ENCODE peak calls at places on chromosomes 4 and X, in eight cellular contexts. C is A549, B is OCI-LY7, U is tibial artery, H is suprapubic skin, Q is ovary, T is SK-N-SH, J is heart right ventricle. K is an unnamed sample.

GRCh38 chr4:84632092-84632491 is 49.2 kb downstream of the CDS1 start:
- DNase-seq in C (no peak), B (no peak), U (no peak), H (no peak), Q (no peak), T (no peak), J (no peak), K (no peak)

GRCh38 chr4:31411606-31412005 is 691.4 kb downstream of the PCDH7 start:
- DNase-seq in C (peak), B (no peak), U (no peak), H (no peak), Q (no peak), T (no peak), J (no peak), K (no peak)

GRCh38 chrX:53294024-53294648 is 12.8 kb upstream of the IQSEC2 start:
- DNase-seq in C (peak), B (peak), U (no peak), H (no peak), Q (no peak), T (no peak), J (no peak), K (no peak)

GRCh38 chr4:54440394-54441223 is 211.5 kb downstream of the PDGFRA start:
- DNase-seq in C (peak), B (peak), U (no peak), H (no peak), Q (no peak), T (peak), J (peak), K (peak)

GRCh38 chr4:73067971-73068394 is 1.5 kb downstream of the COX18 start:
- DNase-seq in C (no peak), B (peak), U (no peak), H (no peak), Q (no peak), T (no peak), J (no peak), K (no peak)

GRCh38 chr4:153241970-153242847 is 38.0 kb downstream of the TRIM2 start:
- DNase-seq in C (no peak), B (no peak), U (no peak), H (no peak), Q (no peak), T (no peak), J (no peak), K (peak)

GRCh38 chr4:161664740-161665139 is 499.1 kb downstream of the FSTL5 start:
- DNase-seq in C (no peak), B (no peak), U (no peak), H (no peak), Q (no peak), T (no peak), J (no peak), K (no peak)

GRCh38 chr4:84965558-84966381 is 720 bp downstream of the WDFY3 start:
- DNase-seq in C (peak), B (no peak), U (peak), H (peak), Q (peak), T (peak), J (peak), K (peak)

GRCh38 chrX:8783100-8784098 is 17.8 kb downstream of the FAM9A start:
- DNase-seq in C (peak), B (no peak), U (no peak), H (no peak), Q (no peak), T (peak), J (peak), K (no peak)

GRCh38 chrX:152958524-152959465 is 35.1 kb downstream of the PNMA5 start:
- DNase-seq in C (peak), B (peak), U (peak), H (peak), Q (peak), T (peak), J (peak), K (peak)

GRCh38 chrX:39854772-39855747 is 242.7 kb downstream of the BCOR start:
- DNase-seq in C (no peak), B (peak), U (no peak), H (no peak), Q (no peak), T (no peak), J (no peak), K (no peak)

GRCh38 chr4:103645991-103646390 is 73.8 kb downstream of the TACR3 start:
- DNase-seq in C (no peak), B (no peak), U (no peak), H (no peak), Q (no peak), T (no peak), J (no peak), K (no peak)

GRCh38 chr4:138510053-138510452 is 267.9 kb upstream of the SLC7A11 start:
- DNase-seq in C (no peak), B (no peak), U (no peak), H (no peak), Q (no peak), T (no peak), J (no peak), K (no peak)

GRCh38 chrX:132748268-132748667 is 210.2 kb downstream of the HS6ST2 start:
- DNase-seq in C (no peak), B (no peak), U (no peak), H (no peak), Q (no peak), T (no peak), J (no peak), K (no peak)

GRCh38 chrX:45747905-45748304 is 547.2 kb upstream of the DIPK2B start:
- DNase-seq in C (no peak), B (no peak), U (no peak), H (no peak), Q (no peak), T (no peak), J (no peak), K (no peak)

GRCh38 chrX:68146054-68146453 is 287.2 kb downstream of the OPHN1 start:
- DNase-seq in C (peak), B (peak), U (no peak), H (no peak), Q (no peak), T (peak), J (no peak), K (peak)

GRCh38 chrX:147945286-147945685 is 33.6 kb downstream of the FMR1 start:
- DNase-seq in C (no peak), B (no peak), U (no peak), H (no peak), Q (no peak), T (no peak), J (no peak), K (no peak)

GRCh38 chrX:129193357-129193756 is 329.9 kb downstream of the SMARCA1 start:
- DNase-seq in C (no peak), B (no peak), U (no peak), H (no peak), Q (no peak), T (no peak), J (peak), K (peak)

GRCh38 chrX:17373337-17373736 is 1.7 kb upstream of the NHS start:
- DNase-seq in C (no peak), B (no peak), U (no peak), H (no peak), Q (no peak), T (no peak), J (no peak), K (no peak)

GRCh38 chr4:18020671-18021469 is 685 bp downstream of the LCORL start:
- DNase-seq in C (peak), B (peak), U (peak), H (peak), Q (peak), T (peak), J (peak), K (peak)

GRCh38 chrX:39307488-39307887 is 506.2 kb downstream of the MID1IP1 start:
- DNase-seq in C (no peak), B (no peak), U (no peak), H (no peak), Q (no peak), T (no peak), J (no peak), K (no peak)

GRCh38 chrX:31397119-31397518 is 325.3 kb upstream of the FTHL17 start:
- DNase-seq in C (no peak), B (no peak), U (no peak), H (no peak), Q (no peak), T (no peak), J (no peak), K (no peak)

GRCh38 chrX:152641996-152642395 is 4.3 kb downstream of the GABRQ start:
- DNase-seq in C (peak), B (no peak), U (no peak), H (no peak), Q (no peak), T (peak), J (no peak), K (peak)

GRCh38 chrX:144791298-144791697 is 456.0 kb upstream of the SPANXN1 start:
- DNase-seq in C (no peak), B (no peak), U (no peak), H (no peak), Q (no peak), T (no peak), J (no peak), K (no peak)

GRCh38 chr4:3484057-3484973 is 21.2 kb downstream of the DOK7 start:
- DNase-seq in C (peak), B (no peak), U (peak), H (no peak), Q (no peak), T (peak), J (peak), K (no peak)

GRCh38 chrX:145729635-145730034 is 88.0 kb upstream of the SLITRK2 start:
- DNase-seq in C (no peak), B (no peak), U (no peak), H (no peak), Q (no peak), T (no peak), J (no peak), K (no peak)

GRCh38 chr4:145098675-145099037 is 545 bp downstream of the ABCE1 start:
- DNase-seq in C (peak), B (no peak), U (peak), H (no peak), Q (no peak), T (peak), J (peak), K (no peak)

GRCh38 chrX:10011261-10011931 is 44.2 kb downstream of the CLDN34 start:
- DNase-seq in C (no peak), B (no peak), U (no peak), H (no peak), Q (no peak), T (no peak), J (no peak), K (no peak)

GRCh38 chrX:141175786-141176185 is 1.1 kb downstream of the LDOC1 start:
- DNase-seq in C (no peak), B (no peak), U (no peak), H (no peak), Q (no peak), T (no peak), J (no peak), K (no peak)

GRCh38 chrX:57647020-57647419 is 33.0 kb downstream of the NLRP2B start:
- DNase-seq in C (no peak), B (no peak), U (no peak), H (no peak), Q (no peak), T (no peak), J (no peak), K (no peak)

GRCh38 chr4:147924604-147925412 is 192.9 kb downstream of the ARHGAP10 start:
- DNase-seq in C (peak), B (no peak), U (no peak), H (no peak), Q (peak), T (peak), J (peak), K (peak)

GRCh38 chrX:77900688-77901087 is 1.4 kb downstream of the COX7B start:
- DNase-seq in C (no peak), B (no peak), U (no peak), H (no peak), Q (no peak), T (no peak), J (no peak), K (no peak)

GRCh38 chrX:100083146-100083715 is 326.8 kb downstream of the PCDH19 start:
- DNase-seq in C (no peak), B (no peak), U (no peak), H (no peak), Q (no peak), T (no peak), J (no peak), K (no peak)

DNA sequence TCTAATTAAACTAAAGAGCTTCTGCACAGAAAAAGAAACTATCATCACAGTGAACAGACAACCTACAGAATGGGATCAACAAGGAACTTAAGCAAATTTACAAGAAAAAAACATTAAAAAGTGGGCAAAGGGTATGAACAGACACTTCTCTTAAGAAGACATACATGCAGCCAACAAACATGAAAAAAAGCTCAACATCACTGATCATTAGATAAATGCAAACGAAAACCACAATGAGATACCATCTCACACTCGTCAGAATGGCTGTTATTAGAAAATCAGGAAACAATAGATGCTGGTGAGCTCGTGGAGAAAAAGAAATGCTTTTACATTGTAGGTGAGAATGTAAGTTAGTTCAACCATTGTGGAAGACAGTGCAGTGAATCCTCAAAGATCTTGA is 27.8 kb downstream of the PAPSS1 start:
- DNase-seq in C (no peak), B (no peak), U (no peak), H (no peak), Q (no peak), T (no peak), J (no peak), K (no peak)
- H3K27ac ChIP-seq in C (no peak), B (no peak), U (no peak), H (no peak), Q (no peak), T (no peak), J (no peak), K (no peak)

DNA sequence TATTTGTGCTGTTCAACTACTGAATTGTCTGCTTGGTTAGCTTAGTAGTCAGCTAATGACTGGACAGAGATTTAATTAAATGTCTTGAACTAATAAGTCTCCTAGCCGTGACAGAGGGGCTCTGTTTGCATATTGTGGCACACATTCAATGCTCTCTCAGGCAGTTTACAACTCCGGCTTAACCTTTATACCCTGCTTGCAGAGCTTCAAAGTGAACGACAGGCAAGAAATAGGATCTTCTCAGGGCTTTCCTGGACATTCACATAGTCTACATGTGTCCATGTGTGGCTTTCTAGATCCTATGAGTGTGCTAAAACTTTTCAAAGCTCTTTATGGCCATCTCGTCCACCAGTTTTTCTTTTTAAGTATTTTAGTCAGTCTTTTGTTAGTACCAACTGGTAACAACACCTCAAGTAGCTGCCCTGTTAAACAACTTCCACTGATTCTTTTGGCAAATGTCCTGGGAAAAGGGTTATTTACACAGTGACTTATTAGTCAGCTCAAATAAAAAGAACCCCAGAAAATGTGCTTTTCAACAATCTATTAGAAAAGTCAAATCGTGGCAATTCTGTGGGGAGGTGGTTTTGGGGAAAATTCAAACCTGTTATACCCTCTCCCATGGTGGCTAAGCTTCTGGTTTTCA is 28.6 kb downstream of the OR13H1 start:
- DNase-seq in C (peak), B (no peak), U (no peak), H (no peak), Q (no peak), T (no peak), J (no peak), K (no peak)
- H3K27ac ChIP-seq in C (peak), B (no peak), U (no peak), H (no peak), Q (no peak), T (peak), J (no peak), K (no peak)

DNA sequence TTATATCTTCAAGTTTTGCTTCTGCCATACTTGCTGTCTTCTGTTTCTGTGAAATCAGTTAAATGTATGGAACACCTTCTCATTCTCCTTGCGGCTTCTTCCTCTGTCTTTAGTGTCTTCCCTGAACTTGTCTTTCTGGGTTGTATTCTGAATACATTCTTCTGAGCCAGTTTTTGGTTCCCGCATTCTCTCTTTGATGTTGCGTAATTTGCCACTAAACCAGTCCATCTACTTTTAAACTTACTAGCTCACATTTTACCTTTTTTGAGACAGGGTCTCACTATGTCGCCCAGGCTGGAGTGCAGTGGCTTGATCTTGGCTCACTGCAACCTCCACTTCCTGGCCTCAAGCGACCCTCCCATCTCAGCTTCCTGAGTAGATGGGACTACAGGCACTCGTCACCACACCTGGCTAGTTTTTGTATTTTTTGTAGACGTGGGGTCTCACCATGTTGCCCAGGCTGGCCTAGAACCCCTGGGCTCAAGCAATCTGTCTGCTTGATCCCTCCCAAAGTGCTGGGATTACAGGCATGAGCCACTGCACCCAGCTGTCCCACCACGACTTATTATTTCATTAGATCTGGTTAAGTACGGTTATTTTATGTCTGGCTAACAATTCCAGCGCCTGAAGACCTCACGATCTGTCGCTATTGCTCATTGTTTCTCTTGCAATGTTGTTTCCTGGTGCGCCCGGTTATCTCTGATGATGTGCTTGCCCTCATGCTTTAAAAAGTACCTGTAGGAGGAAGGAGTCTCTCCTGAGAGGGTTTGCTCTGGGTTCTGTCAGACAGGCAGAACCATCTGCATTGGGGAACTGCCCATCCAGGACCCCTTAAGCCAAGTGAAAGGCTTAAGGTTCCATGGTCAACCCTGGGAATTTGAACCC is 9.8 kb upstream of the FAM3A start:
- DNase-seq in C (peak), B (no peak), U (no peak), H (no peak), Q (no peak), T (no peak), J (no peak), K (no peak)
- H3K27ac ChIP-seq in C (peak), B (no peak), U (peak), H (peak), Q (no peak), T (no peak), J (no peak), K (no peak)

GRCh38 chr4:7868892-7869471 is 70.7 kb downstream of the AFAP1 start:
- DNase-seq in C (no peak), B (no peak), U (no peak), H (no peak), Q (no peak), T (no peak), J (no peak), K (no peak)
- H3K27ac ChIP-seq in C (peak), B (no peak), U (no peak), H (no peak), Q (no peak), T (peak), J (no peak), K (no peak)

GRCh38 chr4:42643685-42644084 is 13.2 kb downstream of the ATP8A1 start:
- DNase-seq in C (no peak), B (peak), U (no peak), H (no peak), Q (no peak), T (no peak), J (no peak), K (no peak)
- H3K27ac ChIP-seq in C (no peak), B (peak), U (no peak), H (no peak), Q (no peak), T (no peak), J (peak), K (no peak)

DNA sequence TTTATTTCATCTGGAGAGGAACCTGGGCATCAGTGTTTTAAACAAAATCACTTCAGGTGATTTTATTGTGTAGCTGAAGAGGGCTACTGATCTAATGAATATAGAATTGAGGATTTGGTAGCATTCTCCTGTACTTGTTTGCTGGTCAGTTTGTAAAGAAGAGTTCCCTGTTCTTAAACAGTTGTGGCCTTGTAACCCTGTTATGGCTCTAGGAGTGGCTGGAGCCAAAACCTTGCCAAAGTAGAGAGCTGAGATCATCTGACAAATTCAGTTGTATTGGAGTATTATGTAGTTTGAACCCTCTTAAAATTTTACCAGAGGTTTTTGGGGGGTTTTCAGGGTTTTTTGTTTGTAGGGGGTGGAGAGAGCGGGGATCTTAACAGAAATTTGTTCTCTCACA is 36.5 kb downstream of the USP9X start:
- DNase-seq in C (no peak), B (no peak), U (no peak), H (no peak), Q (no peak), T (no peak), J (no peak), K (no peak)
- H3K27ac ChIP-seq in C (no peak), B (no peak), U (no peak), H (no peak), Q (no peak), T (no peak), J (no peak), K (no peak)

GRCh38 chr4:126702747-126703146 is 930.0 kb upstream of the INTU start:
- DNase-seq in C (no peak), B (no peak), U (no peak), H (no peak), Q (no peak), T (no peak), J (no peak), K (no peak)

GRCh38 chr4:126697748-126698147 is 935.0 kb upstream of the INTU start:
- DNase-seq in C (no peak), B (no peak), U (no peak), H (no peak), Q (no peak), T (no peak), J (no peak), K (no peak)

GRCh38 chr4:126705271-126705670 is 927.5 kb upstream of the INTU start:
- DNase-seq in C (peak), B (no peak), U (no peak), H (no peak), Q (no peak), T (no peak), J (no peak), K (no peak)

GRCh38 chr4:126698224-126698623 is 934.5 kb upstream of the INTU start:
- DNase-seq in C (no peak), B (no peak), U (no peak), H (no peak), Q (no peak), T (no peak), J (no peak), K (no peak)

GRCh38 chr4:126701756-126702155 is 931.0 kb upstream of the INTU start:
- DNase-seq in C (no peak), B (no peak), U (no peak), H (no peak), Q (no peak), T (no peak), J (peak), K (peak)
- H3K27ac ChIP-seq in C (no peak), B (no peak), U (no peak), H (no peak), Q (no peak), T (no peak), J (no peak), K (no peak)